ENCODE peak calls at places on chromosome 20, in four cellular contexts. One of them, this sample, is unnamed.

GRCh38 chr20:40961176-40961575 is 67.4 kb upstream of the TOP1 start:
- DNase-seq in breast epithelium: no peak
- DNase-seq in transverse colon: no peak
- DNase-seq in body of pancreas: no peak
- DNase-seq in this sample: no peak

GRCh38 chr20:1891263-1892121 is 3.7 kb upstream of the SIRPA start:
- DNase-seq in transverse colon: no peak
- DNase-seq in body of pancreas: no peak
- DNase-seq in breast epithelium: no peak
- DNase-seq in this sample: no peak

GRCh38 chr20:32231847-32232246 is 24.2 kb downstream of the POFUT1 start:
- DNase-seq in breast epithelium: no peak
- DNase-seq in transverse colon: no peak
- DNase-seq in body of pancreas: peak
- DNase-seq in this sample: peak

GRCh38 chr20:600141-600540 is 10.0 kb downstream of the TCF15 start:
- DNase-seq in body of pancreas: no peak
- DNase-seq in transverse colon: no peak
- DNase-seq in breast epithelium: no peak
- DNase-seq in this sample: no peak

GRCh38 chr20:63737690-63737939 is 1.2 kb downstream of the LIME1 start:
- DNase-seq in transverse colon: no peak
- DNase-seq in breast epithelium: no peak
- DNase-seq in body of pancreas: no peak
- DNase-seq in this sample: no peak

GRCh38 chr20:49666906-49667305 is 46.8 kb downstream of the B4GALT5 start:
- DNase-seq in breast epithelium: no peak
- DNase-seq in body of pancreas: no peak
- DNase-seq in transverse colon: no peak
- DNase-seq in this sample: no peak

GRCh38 chr20:8505817-8506216 is 373.8 kb downstream of the PLCB1 start:
- DNase-seq in body of pancreas: no peak
- DNase-seq in breast epithelium: no peak
- DNase-seq in transverse colon: no peak
- DNase-seq in this sample: no peak

GRCh38 chr20:48846516-48847492 is 19.0 kb upstream of the PREX1 start:
- DNase-seq in breast epithelium: no peak
- DNase-seq in body of pancreas: no peak
- DNase-seq in transverse colon: peak
- DNase-seq in this sample: no peak

GRCh38 chr20:50243610-50244351 is 53.2 kb downstream of the CEBPB start:
- DNase-seq in body of pancreas: no peak
- DNase-seq in breast epithelium: no peak
- DNase-seq in transverse colon: no peak
- DNase-seq in this sample: no peak

GRCh38 chr20:571754-572331 is 28.3 kb upstream of the CSNK2A1 start:
- DNase-seq in breast epithelium: peak
- DNase-seq in body of pancreas: peak
- DNase-seq in transverse colon: peak
- DNase-seq in this sample: no peak

GRCh38 chr20:22619806-22620205 is 35.4 kb upstream of the FOXA2 start:
- DNase-seq in transverse colon: no peak
- DNase-seq in body of pancreas: no peak
- DNase-seq in breast epithelium: no peak
- DNase-seq in this sample: no peak

GRCh38 chr20:33685328-33686007 is 717 bp downstream of the E2F1 start:
- DNase-seq in body of pancreas: no peak
- DNase-seq in breast epithelium: no peak
- DNase-seq in transverse colon: peak
- DNase-seq in this sample: no peak

GRCh38 chr20:61755971-61756421 is 309.7 kb downstream of the TAF4 start:
- DNase-seq in transverse colon: no peak
- DNase-seq in body of pancreas: no peak
- DNase-seq in breast epithelium: no peak
- DNase-seq in this sample: no peak

GRCh38 chr20:63830821-63831593 is at the start of gene ZBTB46:
- DNase-seq in body of pancreas: peak
- DNase-seq in transverse colon: peak
- DNase-seq in breast epithelium: no peak
- DNase-seq in this sample: no peak

GRCh38 chr20:48959902-48960550 is 38.5 kb downstream of the ARFGEF2 start:
- DNase-seq in transverse colon: no peak
- DNase-seq in body of pancreas: no peak
- DNase-seq in breast epithelium: no peak
- DNase-seq in this sample: no peak

GRCh38 chr20:2385496-2385895 is 4.8 kb downstream of the TGM6 start:
- DNase-seq in body of pancreas: no peak
- DNase-seq in transverse colon: no peak
- DNase-seq in breast epithelium: no peak
- DNase-seq in this sample: no peak

GRCh38 chr20:51373713-51374481 is 168.6 kb downstream of the NFATC2 start:
- DNase-seq in body of pancreas: peak
- DNase-seq in breast epithelium: no peak
- DNase-seq in transverse colon: no peak
- DNase-seq in this sample: peak

GRCh38 chr20:341682-342081 is 5.2 kb upstream of the NRSN2 start:
- DNase-seq in breast epithelium: no peak
- DNase-seq in body of pancreas: no peak
- DNase-seq in transverse colon: no peak
- DNase-seq in this sample: peak

GRCh38 chr20:14951105-14951504 is 613.7 kb upstream of the FLRT3 start:
- DNase-seq in transverse colon: no peak
- DNase-seq in body of pancreas: no peak
- DNase-seq in breast epithelium: no peak
- DNase-seq in this sample: no peak

GRCh38 chr20:40232288-40232687 is 456.7 kb downstream of the MAFB start:
- DNase-seq in breast epithelium: no peak
- DNase-seq in transverse colon: no peak
- DNase-seq in body of pancreas: no peak
- DNase-seq in this sample: peak

DNA sequence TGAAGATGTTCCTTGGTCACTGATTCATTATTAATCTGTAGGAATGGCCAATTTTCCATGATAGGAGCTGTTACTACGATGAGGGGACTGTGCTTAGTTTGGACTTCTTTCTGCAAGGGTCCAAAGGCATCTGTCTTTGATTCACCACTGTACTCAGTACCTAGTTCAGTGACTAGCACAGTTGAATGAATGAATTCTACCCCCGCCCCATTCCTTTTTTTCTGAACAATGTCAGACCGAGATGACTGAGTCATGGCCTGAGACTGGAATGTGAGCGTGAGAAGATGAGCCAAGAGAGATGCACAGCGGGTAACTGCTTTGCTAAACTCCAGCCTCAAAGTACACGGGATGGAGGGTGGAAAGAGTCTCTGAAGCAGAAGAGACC is 419 bp upstream of the SNHG17 start:
- DNase-seq in body of pancreas: no peak
- DNase-seq in transverse colon: no peak
- DNase-seq in breast epithelium: no peak
- DNase-seq in this sample: peak
- TF ChIP-seq CTCF in body of pancreas: no peak
- TF ChIP-seq CTCF in transverse colon: no peak
- TF ChIP-seq CTCF in breast epithelium: no peak
- TF ChIP-seq CTCF in this sample: no peak

DNA sequence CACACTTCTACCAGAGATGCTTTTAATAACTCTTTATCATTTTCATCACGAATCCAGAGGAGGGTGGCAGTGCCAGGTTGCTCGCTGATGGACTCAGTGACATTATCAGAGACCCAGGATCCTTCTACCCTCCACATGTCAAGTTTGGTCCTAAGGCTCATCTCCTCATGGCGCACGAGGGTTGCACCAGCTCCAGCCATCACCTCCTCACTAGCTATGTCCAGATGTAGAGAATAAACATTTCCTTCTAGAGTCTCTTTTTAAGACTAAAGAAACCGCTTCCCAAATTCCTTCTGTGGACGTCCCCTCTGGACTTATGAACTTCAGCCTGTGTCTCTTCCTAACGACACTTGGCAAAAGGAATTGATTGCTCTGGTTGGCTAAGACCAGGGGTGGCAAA is 178.7 kb downstream of the BMP7 start:
- DNase-seq in body of pancreas: no peak
- DNase-seq in transverse colon: no peak
- DNase-seq in breast epithelium: no peak
- DNase-seq in this sample: no peak
- H3K4me3 ChIP-seq in body of pancreas: no peak
- H3K4me3 ChIP-seq in transverse colon: no peak
- H3K4me3 ChIP-seq in breast epithelium: no peak
- H3K4me3 ChIP-seq in this sample: no peak

DNA sequence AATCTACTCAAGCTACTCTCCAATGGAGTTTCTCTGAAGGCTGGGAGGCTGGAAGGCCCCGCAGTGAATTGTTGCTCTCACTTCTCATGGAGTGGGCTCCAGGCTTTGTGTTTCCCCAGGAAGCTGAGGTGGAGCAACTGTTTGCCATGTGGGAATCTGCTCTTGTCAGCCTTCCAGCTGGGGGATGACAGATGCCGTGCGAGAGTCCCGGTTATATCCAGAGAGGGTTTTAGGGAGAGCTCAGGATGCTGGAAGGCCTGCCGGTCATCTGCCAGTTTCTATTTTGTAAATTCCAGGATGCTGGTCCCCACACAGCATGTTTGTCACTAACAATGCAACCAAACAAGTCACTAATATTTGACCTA is 98.2 kb upstream of the NAA20 start:
- DNase-seq in breast epithelium: no peak
- DNase-seq in body of pancreas: no peak
- DNase-seq in transverse colon: no peak
- DNase-seq in this sample: no peak
- TF ChIP-seq CTCF in breast epithelium: no peak
- TF ChIP-seq CTCF in body of pancreas: no peak
- TF ChIP-seq CTCF in transverse colon: no peak
- TF ChIP-seq CTCF in this sample: no peak

DNA sequence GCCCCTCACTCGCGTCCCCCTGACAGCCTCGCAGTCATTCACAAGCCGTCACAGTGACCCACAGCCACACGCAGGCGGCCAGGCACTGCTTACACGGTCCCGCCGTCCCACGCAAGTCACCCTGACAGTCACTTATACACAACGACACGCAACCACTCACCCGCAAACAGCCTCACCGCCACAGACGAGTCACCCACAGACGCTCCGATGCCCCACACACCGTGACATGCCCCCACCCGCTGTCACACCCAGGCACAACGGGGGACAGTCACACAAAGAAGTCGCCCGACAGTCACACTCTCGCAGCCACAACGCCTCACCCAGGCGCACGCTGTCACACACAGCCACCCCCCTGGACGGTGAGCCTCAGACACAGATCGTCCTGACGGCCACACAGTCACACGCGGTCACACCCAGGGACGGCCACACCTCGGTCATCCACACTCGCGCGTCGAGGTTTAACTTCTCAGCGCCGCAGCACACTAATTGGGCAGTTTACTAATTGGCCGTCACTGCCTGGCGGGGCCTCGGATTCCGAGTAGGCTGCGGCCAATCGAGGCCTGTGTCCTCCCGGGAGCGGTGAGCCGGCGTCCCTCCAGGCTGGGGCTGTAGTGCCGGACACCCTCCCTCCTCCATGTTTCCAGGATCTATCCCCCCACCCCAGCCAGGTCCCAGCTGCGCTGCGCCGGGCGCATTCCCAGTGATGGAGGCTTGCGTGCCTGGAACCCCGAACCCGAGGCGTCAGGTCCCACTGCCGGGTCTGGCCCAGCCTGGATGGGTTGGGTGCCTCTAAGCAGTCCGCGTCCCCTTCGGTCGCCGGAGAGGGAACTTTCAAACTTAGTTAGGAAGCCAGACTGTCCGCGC is 789 bp downstream of the TOX2 start:
- DNase-seq in breast epithelium: no peak
- DNase-seq in body of pancreas: no peak
- DNase-seq in transverse colon: peak
- DNase-seq in this sample: peak
- H3K4me3 ChIP-seq in breast epithelium: peak
- H3K4me3 ChIP-seq in body of pancreas: no peak
- H3K4me3 ChIP-seq in transverse colon: peak
- H3K4me3 ChIP-seq in this sample: peak

GRCh38 chr20:47464380-47465101 is 37.1 kb upstream of the NCOA3 start:
- DNase-seq in breast epithelium: peak
- DNase-seq in transverse colon: peak
- DNase-seq in body of pancreas: peak
- DNase-seq in this sample: peak
- TF ChIP-seq CTCF in breast epithelium: peak
- TF ChIP-seq CTCF in transverse colon: peak
- TF ChIP-seq CTCF in body of pancreas: no peak
- TF ChIP-seq CTCF in this sample: peak

DNA sequence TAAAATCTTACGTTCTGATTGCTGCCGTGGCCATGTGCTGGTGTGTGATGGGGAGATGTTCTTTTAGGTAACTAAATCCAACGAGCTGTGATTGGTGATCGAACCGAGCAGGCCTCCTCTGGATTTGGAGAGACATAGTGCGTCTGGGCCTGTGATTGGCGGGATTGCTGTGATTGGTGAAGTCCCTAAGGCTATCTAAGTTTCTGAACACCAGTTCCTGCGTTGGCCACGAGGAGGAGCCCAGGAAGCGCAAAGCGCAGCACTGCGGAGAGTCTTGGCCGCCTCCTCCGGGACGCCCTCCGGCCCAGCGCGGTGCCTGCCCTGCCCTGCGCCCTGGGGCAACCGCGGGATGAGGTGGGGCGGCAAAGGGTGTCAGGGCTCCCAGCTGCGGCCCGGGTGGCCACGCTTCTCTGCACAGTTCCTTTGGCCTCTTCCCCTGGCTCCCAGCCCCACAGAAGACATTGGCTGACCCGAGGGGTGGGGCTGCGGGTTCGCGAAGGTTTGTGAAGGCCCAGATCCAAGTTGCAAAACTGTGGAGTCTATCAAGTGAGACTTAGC is 33.0 kb downstream of the HNF4A start:
- DNase-seq in transverse colon: peak
- DNase-seq in breast epithelium: no peak
- DNase-seq in body of pancreas: peak
- DNase-seq in this sample: peak
- H3K4me3 ChIP-seq in transverse colon: no peak
- H3K4me3 ChIP-seq in breast epithelium: peak
- H3K4me3 ChIP-seq in body of pancreas: no peak
- H3K4me3 ChIP-seq in this sample: no peak